ENCODE peak calls at places on chromosomes 2 and 18, in ten cellular contexts. Z is stimulated activated CD4-positive, alpha-beta T cell treated with anti-CD3 and anti-CD28 coated beads, TNF-alpha, amount 100 ng/mL, for 4 hours; E is activated T-helper 1 cell treated with Interleukin-2 at 50 U/mL for 16 hours; W is AG20443; I is breast epithelium; Y is stimulated activated naive B cell treated with anti-CD40 and anti-IgM and Interleukin-4, amounts not matched to agents 10 μg/mL and 1 μg/mL and 100 μg/mL, for 72 hours; H is NCI-H1105; T is NCI-H1436; S is A673; C is osteocyte. P is an unnamed sample.

GRCh38 chr2:8541223-8541622 is 140.6 kb upstream of the ID2 start:
- DNase-seq in Z (no peak), E (no peak), W (no peak), I (no peak), Y (no peak), H (no peak), T (no peak), S (no peak), C (no peak), P (no peak)

GRCh38 chr2:59570818-59571217 is 982.6 kb downstream of the BCL11A start:
- DNase-seq in Z (no peak), E (no peak), W (no peak), I (no peak), Y (no peak), H (no peak), T (no peak), S (no peak), C (no peak), P (no peak)

GRCh38 chr2:51028829-51029228 is 3.1 kb downstream of the NRXN1 start:
- DNase-seq in Z (no peak), E (no peak), W (no peak), I (no peak), Y (no peak), H (no peak), T (no peak), S (no peak), C (no peak), P (no peak)

GRCh38 chr18:21064347-21064746 is 47.3 kb downstream of the ROCK1 start:
- DNase-seq in Z (no peak), E (no peak), W (peak), I (no peak), Y (no peak), H (no peak), T (no peak), S (no peak), C (no peak), P (no peak)

GRCh38 chr2:239751719-239752355 is 273.3 kb downstream of the NDUFA10 start:
- DNase-seq in Z (peak), E (no peak), W (no peak), I (no peak), Y (peak), H (no peak), T (no peak), S (no peak), C (no peak), P (no peak)

GRCh38 chr2:179302149-179302548 is 37.5 kb upstream of the SESTD1 start:
- DNase-seq in Z (no peak), E (no peak), W (no peak), I (no peak), Y (no peak), H (no peak), T (no peak), S (peak), C (no peak), P (no peak)

GRCh38 chr2:119407430-119408220 is 24.0 kb upstream of the TMEM37 start:
- DNase-seq in Z (no peak), E (no peak), W (peak), I (no peak), Y (peak), H (peak), T (peak), S (peak), C (no peak), P (no peak)

GRCh38 chr2:237527766-237528165 is 38.6 kb upstream of the PRLH start:
- DNase-seq in Z (no peak), E (no peak), W (no peak), I (no peak), Y (no peak), H (no peak), T (no peak), S (no peak), C (no peak), P (no peak)

GRCh38 chr2:65429799-65430514 is 2.4 kb downstream of the SPRED2 start:
- DNase-seq in Z (no peak), E (no peak), W (no peak), I (no peak), Y (no peak), H (no peak), T (no peak), S (no peak), C (no peak), P (no peak)

GRCh38 chr2:209097168-209097567 is 326.7 kb upstream of the MAP2 start:
- DNase-seq in Z (no peak), E (no peak), W (no peak), I (no peak), Y (no peak), H (no peak), T (no peak), S (no peak), C (no peak), P (no peak)

GRCh38 chr2:128448331-128449225 is 129.9 kb upstream of the HS6ST1 start:
- DNase-seq in Z (no peak), E (no peak), W (no peak), I (no peak), Y (no peak), H (no peak), T (no peak), S (no peak), C (peak), P (no peak)

GRCh38 chr2:226002438-226002837 is 602.9 kb downstream of the NYAP2 start:
- DNase-seq in Z (no peak), E (no peak), W (peak), I (no peak), Y (no peak), H (no peak), T (no peak), S (peak), C (no peak), P (no peak)

GRCh38 chr2:101998556-101999121 is 6.9 kb downstream of the IL1R2 start:
- DNase-seq in Z (no peak), E (no peak), W (no peak), I (no peak), Y (no peak), H (no peak), T (no peak), S (no peak), C (no peak), P (no peak)

GRCh38 chr2:128901572-128902391 is 583.1 kb upstream of the HS6ST1 start:
- DNase-seq in Z (no peak), E (no peak), W (no peak), I (no peak), Y (no peak), H (no peak), T (no peak), S (no peak), C (no peak), P (no peak)

GRCh38 chr18:23499571-23499889 is 3.8 kb upstream of the RMC1 start:
- DNase-seq in Z (no peak), E (no peak), W (no peak), I (no peak), Y (no peak), H (no peak), T (no peak), S (no peak), C (no peak), P (no peak)

GRCh38 chr2:98058191-98058975 is 28.6 kb upstream of the VWA3B start:
- DNase-seq in Z (no peak), E (no peak), W (no peak), I (no peak), Y (no peak), H (no peak), T (no peak), S (no peak), C (no peak), P (no peak)

GRCh38 chr2:101732773-101733256 is 35.3 kb downstream of the MAP4K4 start:
- DNase-seq in Z (no peak), E (no peak), W (no peak), I (no peak), Y (no peak), H (no peak), T (no peak), S (no peak), C (no peak), P (no peak)

GRCh38 chr2:24360963-24361330 is 611 bp upstream of the ITSN2 start:
- DNase-seq in Z (no peak), E (no peak), W (no peak), I (no peak), Y (no peak), H (no peak), T (no peak), S (no peak), C (no peak), P (no peak)

GRCh38 chr2:168997113-168997512 is 34.0 kb downstream of the ABCB11 start:
- DNase-seq in Z (no peak), E (no peak), W (no peak), I (no peak), Y (no peak), H (no peak), T (no peak), S (no peak), C (no peak), P (no peak)

GRCh38 chr2:31523871-31524492 is 56.8 kb downstream of the SRD5A2 start:
- DNase-seq in Z (peak), E (no peak), W (peak), I (no peak), Y (peak), H (peak), T (peak), S (peak), C (no peak), P (peak)

GRCh38 chr2:46865181-46865970 is 50.2 kb downstream of the MCFD2 start:
- DNase-seq in Z (no peak), E (no peak), W (no peak), I (no peak), Y (no peak), H (no peak), T (no peak), S (no peak), C (no peak), P (no peak)

GRCh38 chr2:10412380-10412779 is 35.7 kb downstream of the ODC1 start:
- DNase-seq in Z (no peak), E (no peak), W (peak), I (no peak), Y (no peak), H (no peak), T (no peak), S (peak), C (no peak), P (no peak)

GRCh38 chr18:54798186-54798585 is 30.1 kb upstream of the RAB27B start:
- DNase-seq in Z (no peak), E (no peak), W (no peak), I (no peak), Y (no peak), H (no peak), T (no peak), S (no peak), C (no peak), P (no peak)

GRCh38 chr2:224183086-224183485 is 144.0 kb upstream of the SERPINE2 start:
- DNase-seq in Z (no peak), E (no peak), W (no peak), I (no peak), Y (no peak), H (no peak), T (no peak), S (no peak), C (no peak), P (no peak)

GRCh38 chr2:8628870-8629209 is 53.0 kb upstream of the ID2 start:
- DNase-seq in Z (no peak), E (no peak), W (no peak), I (no peak), Y (no peak), H (no peak), T (no peak), S (no peak), C (no peak), P (no peak)

GRCh38 chr2:11177871-11178598 is 22.8 kb downstream of the SLC66A3 start:
- DNase-seq in Z (no peak), E (no peak), W (no peak), I (no peak), Y (no peak), H (peak), T (no peak), S (no peak), C (no peak), P (no peak)

GRCh38 chr2:10993001-10993481 is 81.3 kb downstream of the KCNF1 start:
- DNase-seq in Z (no peak), E (no peak), W (peak), I (no peak), Y (no peak), H (no peak), T (no peak), S (no peak), C (no peak), P (no peak)

P was measured in omental fat pad.